ENCODE peak calls at places on chromosomes 2 and 18, in five cellular contexts. N, J, K, R and Q are unnamed samples.

GRCh38 chr2:7744827-7745226 is 827.6 kb downstream of the RNF144A start:
- DNase-seq in N (no peak), J (no peak), K (no peak), R (no peak), Q (no peak)

GRCh38 chr18:10444314-10445006 is 10.0 kb upstream of the APCDD1 start:
- DNase-seq in N (no peak), J (no peak), K (no peak), R (no peak), Q (no peak)

GRCh38 chr18:5941869-5942268 is 46.5 kb upstream of the TMEM200C start:
- DNase-seq in N (no peak), J (no peak), K (no peak), R (no peak), Q (no peak)

GRCh38 chr2:112714836-112715631 is 5.8 kb upstream of the NT5DC4 start:
- DNase-seq in N (peak; percentile 48), J (no peak), K (no peak), R (no peak), Q (no peak)

GRCh38 chr18:34651586-34652369 is 58.3 kb upstream of the DTNA start:
- DNase-seq in N (no peak), J (no peak), K (no peak), R (no peak), Q (no peak)

GRCh38 chr2:170371231-170371630 is 193.3 kb downstream of the MYO3B start:
- DNase-seq in N (no peak), J (no peak), K (no peak), R (no peak), Q (no peak)

GRCh38 chr2:101113441-101114267 is 37.5 kb downstream of the TBC1D8 start:
- DNase-seq in N (peak; percentile 81), J (no peak), K (no peak), R (no peak), Q (no peak)

GRCh38 chr2:7838636-7839035 is 843.2 kb upstream of the ID2 start:
- DNase-seq in N (no peak), J (no peak), K (no peak), R (no peak), Q (no peak)

GRCh38 chr18:54958711-54959625 is at the start of gene CCDC68:
- DNase-seq in N (peak; percentile 59), J (peak; percentile 90), K (peak; percentile 52), R (no peak), Q (no peak)

GRCh38 chr2:29239209-29239960 is 124.2 kb downstream of the CLIP4 start:
- DNase-seq in N (no peak), J (no peak), K (no peak), R (no peak), Q (no peak)

GRCh38 chr2:104733544-104733943 is 120.4 kb upstream of the POU3F3 start:
- DNase-seq in N (no peak), J (no peak), K (no peak), R (no peak), Q (no peak)

GRCh38 chr2:55581435-55581834 is 36.0 kb downstream of the PPP4R3B start:
- DNase-seq in N (no peak), J (no peak), K (no peak), R (no peak), Q (no peak)

GRCh38 chr18:36786686-36787085 is 42.1 kb downstream of the TPGS2 start:
- DNase-seq in N (peak; percentile 90), J (no peak), K (peak; percentile 58), R (peak; percentile 78), Q (no peak)

GRCh38 chr18:59605633-59606192 is 91.5 kb downstream of the CCBE1 start:
- DNase-seq in N (peak; percentile 22), J (no peak), K (no peak), R (peak; percentile 32), Q (no peak)

GRCh38 chr2:10817413-10817812 is 4.8 kb upstream of the PDIA6 start:
- DNase-seq in N (no peak), J (no peak), K (no peak), R (no peak), Q (no peak)

GRCh38 chr2:120741514-120742448 is 6.1 kb downstream of the GLI2 start:
- DNase-seq in N (no peak), J (peak; percentile 78), K (no peak), R (no peak), Q (no peak)

GRCh38 chr2:230921806-230922595 is 3.0 kb downstream of the GPR55 start:
- DNase-seq in N (no peak), J (no peak), K (no peak), R (no peak), Q (peak; percentile 22)

GRCh38 chr18:8423051-8423558 is 186.1 kb upstream of the RAB12 start:
- DNase-seq in N (peak; percentile 67), J (no peak), K (no peak), R (peak; percentile 19), Q (no peak)

GRCh38 chr2:49796221-49796705 is 641.9 kb upstream of the FSHR start:
- DNase-seq in N (no peak), J (no peak), K (no peak), R (no peak), Q (no peak)

GRCh38 chr2:72803151-72803550 is 22.7 kb downstream of the EXOC6B start:
- DNase-seq in N (peak; percentile 39), J (no peak), K (no peak), R (peak; percentile 60), Q (no peak)

GRCh38 chr18:53698907-53699306 is 525.6 kb downstream of the MBD2 start:
- DNase-seq in N (peak; percentile 63), J (no peak), K (no peak), R (peak; percentile 11), Q (no peak)

GRCh38 chr2:160522951-160523700 is 29.5 kb upstream of the RBMS1 start:
- DNase-seq in N (peak; percentile 27), J (no peak), K (no peak), R (peak; percentile 60), Q (no peak)

GRCh38 chr2:38384344-38384743 is 7.3 kb upstream of the ATL2 start:
- DNase-seq in N (no peak), J (no peak), K (no peak), R (no peak), Q (no peak)

GRCh38 chr2:6556755-6557154 is 309.0 kb downstream of the CMPK2 start:
- DNase-seq in N (peak; percentile 0), J (no peak), K (no peak), R (peak; percentile 33), Q (no peak)

GRCh38 chr2:60533114-60534033 is 20.1 kb downstream of the BCL11A start:
- DNase-seq in N (no peak), J (no peak), K (no peak), R (peak; percentile 67), Q (no peak)

GRCh38 chr18:13500227-13500865 is 226.0 kb downstream of the FAM210A start:
- DNase-seq in N (peak; percentile 55), J (no peak), K (peak; percentile 59), R (peak; percentile 81), Q (no peak)

GRCh38 chr2:71675296-71675695 is 221.9 kb downstream of the DYSF start:
- DNase-seq in N (no peak), J (peak; percentile 87), K (no peak), R (no peak), Q (peak; percentile 21)

GRCh38 chr2:85951351-85952067 is 62.7 kb upstream of the ST3GAL5 start:
- DNase-seq in N (no peak), J (no peak), K (no peak), R (no peak), Q (no peak)

GRCh38 chr2:133421516-133422324 is 146.5 kb downstream of the NCKAP5 start:
- DNase-seq in N (peak; percentile 3), J (no peak), K (peak; percentile 15), R (peak; percentile 59), Q (no peak)

GRCh38 chr2:47249427-47249826 is 94.3 kb upstream of the STPG4 start:
- DNase-seq in N (no peak), J (no peak), K (no peak), R (no peak), Q (no peak)

GRCh38 chr2:52676056-52676455 is 1091.5 kb upstream of the CHAC2 start:
- DNase-seq in N (peak; percentile 23), J (no peak), K (no peak), R (peak; percentile 6), Q (no peak)

GRCh38 chr18:80231616-80232015 is 15.7 kb downstream of the PARD6G start:
- DNase-seq in N (no peak), J (no peak), K (no peak), R (no peak), Q (no peak)

GRCh38 chr18:48719388-48719787 is 180.6 kb downstream of the CTIF start:
- DNase-seq in N (no peak), J (no peak), K (no peak), R (no peak), Q (no peak)

GRCh38 chr18:48122376-48122775 is 191.9 kb upstream of the SMAD2 start:
- DNase-seq in N (no peak), J (no peak), K (no peak), R (no peak), Q (no peak)

GRCh38 chr2:129935118-129935517 is 44.3 kb upstream of the RAB6C start:
- DNase-seq in N (no peak), J (no peak), K (no peak), R (no peak), Q (no peak)

GRCh38 chr2:129934044-129934822 is 45.2 kb upstream of the RAB6C start:
- DNase-seq in N (no peak), J (peak; percentile 70), K (no peak), R (no peak), Q (no peak)

GRCh38 chr2:129930451-129930850 is 49.0 kb upstream of the RAB6C start:
- DNase-seq in N (no peak), J (no peak), K (no peak), R (no peak), Q (no peak)

GRCh38 chr2:129936334-129936934 is 43.0 kb upstream of the RAB6C start:
- DNase-seq in N (no peak), J (no peak), K (no peak), R (no peak), Q (no peak)
- TF ChIP-seq CTCF in N (no peak), J (no peak), K (no peak), R (no peak), Q (no peak)

GRCh38 chr2:143514413-143514812 is 385.2 kb downstream of the ARHGAP15 start:
- DNase-seq in N (no peak), J (no peak), K (no peak), R (no peak), Q (no peak)

GRCh38 chr2:143515318-143515717 is 386.1 kb downstream of the ARHGAP15 start:
- DNase-seq in N (no peak), J (no peak), K (no peak), R (no peak), Q (no peak)

DNA sequence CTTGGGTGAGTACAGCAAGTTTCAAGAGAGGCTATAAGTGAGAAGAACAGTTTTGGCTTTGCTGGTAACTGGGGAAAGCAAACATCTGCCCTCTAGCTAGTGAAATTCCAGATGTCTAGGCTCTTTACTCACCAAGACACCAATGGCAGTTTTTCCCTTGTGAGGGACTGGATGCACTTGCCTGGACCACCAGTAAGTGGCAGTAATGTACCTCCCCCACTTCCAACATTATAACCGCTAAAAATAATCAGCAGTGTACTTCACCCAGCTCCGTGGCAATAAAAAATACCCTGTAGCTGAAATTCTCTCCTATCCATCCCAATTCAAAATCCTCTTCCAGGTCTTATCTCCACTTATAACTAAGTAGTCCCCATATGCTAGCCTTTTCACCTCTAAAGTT is 383.9 kb downstream of the ARHGAP15 start:
- DNase-seq in N (peak; percentile 81), J (no peak), K (no peak), R (peak; percentile 40), Q (no peak)
- TF ChIP-seq CTCF in N (peak; percentile 97), J (peak; percentile 62), K (peak; percentile 79), R (peak; percentile 97), Q (peak; percentile 57)

GRCh38 chr2:46184794-46185583 is 112.2 kb upstream of the EPAS1 start:
- DNase-seq in N (no peak), J (no peak), K (no peak), R (no peak), Q (no peak)
- TF ChIP-seq CTCF in N (no peak), J (no peak), K (no peak), R (no peak), Q (no peak)

GRCh38 chr2:54573532-54573915 is 117.4 kb downstream of the SPTBN1 start:
- DNase-seq in N (no peak), J (no peak), K (no peak), R (no peak), Q (no peak)
- TF ChIP-seq CTCF in N (no peak), J (no peak), K (no peak), R (no peak), Q (no peak)